ENCODE peak calls at places on chromosomes 3 and 15, in six cellular contexts. L is fibroblast of lung, V is neural progenitor cell, Z is right lobe of liver, N is kidney, B is upper lobe of right lung. J is an unnamed sample. For H3K36me3, the result is how much of the 10 kb centered on the place peaks cover.

GRCh38 chr15:47987908-47988532 is 132.8 kb upstream of the SLC24A5 start:
- DNase-seq in L (peak), V (peak), Z (no peak), N (no peak), B (no peak), J (peak)

GRCh38 chr3:3196148-3196861 is 16.8 kb upstream of the CRBN start:
- DNase-seq in L (no peak), V (peak), Z (no peak), N (no peak), B (no peak), J (no peak)

GRCh38 chr3:158660711-158661110 is 11.7 kb downstream of the LXN start:
- DNase-seq in L (no peak), V (no peak), Z (no peak), N (no peak), B (no peak), J (no peak)

GRCh38 chr15:75036269-75036668 is 12.9 kb downstream of the PPCDC start:
- DNase-seq in L (peak), V (no peak), Z (no peak), N (no peak), B (no peak), J (peak)

GRCh38 chr15:41629436-41629835 is 30.8 kb upstream of the MGA start:
- DNase-seq in L (no peak), V (no peak), Z (no peak), N (no peak), B (no peak), J (no peak)

GRCh38 chr15:76866008-76866407 is 39.1 kb downstream of the SCAPER start:
- DNase-seq in L (peak), V (no peak), Z (no peak), N (no peak), B (no peak), J (no peak)

GRCh38 chr3:109023656-109024254 is 70.1 kb upstream of the GUCA1C start:
- DNase-seq in L (peak), V (peak), Z (no peak), N (no peak), B (no peak), J (no peak)

GRCh38 chr15:78461171-78461881 is 23.3 kb downstream of the IREB2 start:
- DNase-seq in L (peak), V (no peak), Z (no peak), N (no peak), B (no peak), J (no peak)

GRCh38 chr3:98645039-98645438 is 51.6 kb upstream of the CPOX start:
- DNase-seq in L (no peak), V (no peak), Z (no peak), N (no peak), B (peak), J (no peak)

GRCh38 chr15:33132722-33133345 is 61.7 kb downstream of the FMN1 start:
- DNase-seq in L (peak), V (peak), Z (no peak), N (no peak), B (no peak), J (no peak)

GRCh38 chr15:72472907-72473669 is 1.0 kb upstream of the ARIH1 start:
- DNase-seq in L (peak), V (no peak), Z (no peak), N (no peak), B (no peak), J (no peak)

GRCh38 chr3:308597-309321 is 112.2 kb downstream of the CHL1 start:
- DNase-seq in L (no peak), V (no peak), Z (no peak), N (peak), B (no peak), J (no peak)

GRCh38 chr3:131796558-131796957 is 238.3 kb downstream of the CPNE4 start:
- DNase-seq in L (no peak), V (peak), Z (no peak), N (no peak), B (no peak), J (no peak)

GRCh38 chr3:18189651-18190050 is 235.5 kb downstream of the SATB1 start:
- DNase-seq in L (peak), V (no peak), Z (no peak), N (no peak), B (no peak), J (no peak)

GRCh38 chr3:183253961-183254815 is 1.1 kb downstream of the B3GNT5 start:
- DNase-seq in L (no peak), V (peak), Z (no peak), N (peak), B (peak), J (no peak)

GRCh38 chr3:104604326-104605010 is 762.2 kb upstream of the ALCAM start:
- DNase-seq in L (peak), V (no peak), Z (no peak), N (no peak), B (no peak), J (no peak)

GRCh38 chr15:75172168-75172841 is 29.4 kb upstream of the C15orf39 start:
- DNase-seq in L (no peak), V (no peak), Z (no peak), N (no peak), B (peak), J (no peak)

DNA sequence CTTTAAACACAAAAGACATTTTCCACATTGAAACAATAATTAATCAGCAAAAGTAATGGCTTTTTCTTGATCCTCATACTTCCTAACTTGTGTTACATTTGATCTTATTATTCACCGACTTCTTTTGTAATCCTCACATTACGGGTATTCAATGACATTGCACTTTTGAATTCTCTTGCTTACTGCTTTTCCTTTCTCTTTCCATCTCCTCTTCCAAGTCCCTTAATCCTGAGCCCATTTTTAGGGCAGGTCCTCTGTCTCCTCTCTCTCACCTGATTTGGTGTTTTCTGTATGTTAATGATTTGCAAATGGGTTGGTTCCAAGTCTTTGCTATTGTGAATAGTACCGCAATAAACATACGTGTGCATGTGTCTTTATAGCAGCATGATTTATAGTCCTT is 48.5 kb upstream of the RAP2B start:
- DNase-seq in L (no peak), V (no peak), Z (no peak), N (no peak), B (no peak), J (no peak)
- H3K36me3 ChIP-seq in L (under half), V (under half), Z (under half), N (under half), B (under half), J (under half)

DNA sequence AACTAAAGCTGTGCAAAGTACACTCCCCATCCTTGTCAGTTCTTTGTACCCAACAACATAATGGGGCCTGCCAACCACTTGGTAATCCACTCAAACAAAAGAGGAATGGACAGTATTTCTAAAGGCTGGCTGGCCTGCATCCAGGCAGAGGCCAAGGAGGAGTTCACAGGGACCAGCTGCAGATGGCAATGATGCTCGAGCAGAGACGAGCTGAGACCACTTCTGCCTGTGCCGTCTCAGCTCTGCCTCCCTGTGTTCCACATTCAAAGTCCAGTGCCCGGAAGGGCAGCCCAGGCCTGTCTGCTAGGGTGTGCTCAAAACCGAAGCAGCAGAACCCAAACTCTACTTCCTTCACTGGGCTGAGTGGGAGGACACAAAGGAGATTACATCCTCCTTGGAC is 14.3 kb downstream of the CXCR6 start:
- DNase-seq in L (no peak), V (peak), Z (no peak), N (no peak), B (no peak), J (no peak)
- H3K36me3 ChIP-seq in L (under half), V (under half), Z (under half), N (half or more), B (half or more), J (under half)

GRCh38 chr3:9452417-9452816 is 55.0 kb downstream of the SETD5 start:
- DNase-seq in L (peak), V (no peak), Z (no peak), N (no peak), B (no peak), J (no peak)
- H3K36me3 ChIP-seq in L (under half), V (under half), Z (half or more), N (under half), B (half or more), J (under half)

GRCh38 chr15:84775867-84776449 is 27.6 kb downstream of the ZNF592 start:
- DNase-seq in L (no peak), V (no peak), Z (no peak), N (no peak), B (no peak), J (no peak)

GRCh38 chr15:84772031-84772430 is 23.6 kb downstream of the ZNF592 start:
- DNase-seq in L (no peak), V (no peak), Z (no peak), N (no peak), B (no peak), J (no peak)

GRCh38 chr15:84778194-84778593 is 29.8 kb downstream of the ZNF592 start:
- DNase-seq in L (no peak), V (no peak), Z (no peak), N (no peak), B (peak), J (no peak)

GRCh38 chr15:84773716-84774115 is 25.3 kb downstream of the ZNF592 start:
- DNase-seq in L (no peak), V (no peak), Z (no peak), N (no peak), B (no peak), J (no peak)

DNA sequence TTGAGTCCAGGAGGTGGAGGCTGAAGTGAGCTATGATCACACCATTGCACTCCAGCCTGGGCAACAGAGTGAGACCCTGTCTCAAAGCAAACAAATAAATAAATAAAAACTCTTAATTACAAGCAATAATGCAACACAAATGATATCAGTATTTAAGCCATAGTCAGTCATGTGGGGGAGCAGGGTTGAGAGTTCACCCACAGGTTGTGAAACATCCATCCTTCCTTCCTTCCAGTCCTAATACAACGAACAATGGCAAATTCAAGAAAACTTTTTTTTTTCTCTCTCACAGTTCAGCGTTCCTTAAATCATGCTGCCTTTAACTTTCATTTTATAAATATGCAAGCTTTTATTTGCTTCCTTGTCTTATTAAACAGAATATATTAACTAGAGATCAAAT is 24.1 kb downstream of the ZNF592 start:
- DNase-seq in L (no peak), V (no peak), Z (no peak), N (no peak), B (no peak), J (no peak)
- H3K36me3 ChIP-seq in L (under half), V (under half), Z (under half), N (under half), B (under half), J (under half)